ENCODE peak calls at places on chromosomes 11 and 22, in ten cellular contexts. One of them, this sample, is unnamed.

GRCh38 chr11:78809931-78810481 is 235.3 kb upstream of the NARS2 start:
- DNase-seq in adipocyte: peak; percentile 30
- DNase-seq in CD4-positive, alpha-beta memory T cell: no peak
- DNase-seq in IMR-90: peak; percentile 91
- DNase-seq in colonic mucosa: no peak
- DNase-seq in aorta: no peak
- DNase-seq in psoas muscle: no peak
- DNase-seq in GM23248: no peak
- DNase-seq in heart right ventricle: no peak
- DNase-seq in Peyer's patch: no peak
- DNase-seq in this sample: peak; percentile 48

GRCh38 chr11:62120001-62120400 is 3.8 kb upstream of the INCENP start:
- DNase-seq in colonic mucosa: no peak
- DNase-seq in heart right ventricle: no peak
- DNase-seq in IMR-90: no peak
- DNase-seq in CD4-positive, alpha-beta memory T cell: no peak
- DNase-seq in Peyer's patch: no peak
- DNase-seq in GM23248: no peak
- DNase-seq in psoas muscle: no peak
- DNase-seq in adipocyte: no peak
- DNase-seq in aorta: no peak
- DNase-seq in this sample: no peak

GRCh38 chr11:130653838-130654601 is 205.6 kb downstream of the ADAMTS15 start:
- DNase-seq in GM23248: peak; percentile 72
- DNase-seq in psoas muscle: peak; percentile 91
- DNase-seq in IMR-90: peak; percentile 40
- DNase-seq in Peyer's patch: no peak
- DNase-seq in CD4-positive, alpha-beta memory T cell: no peak
- DNase-seq in colonic mucosa: peak; percentile 61
- DNase-seq in heart right ventricle: peak; percentile 84
- DNase-seq in aorta: peak; percentile 90
- DNase-seq in adipocyte: peak; percentile 80
- DNase-seq in this sample: no peak

GRCh38 chr11:76184551-76184993 is 21.7 kb downstream of the WNT11 start:
- DNase-seq in CD4-positive, alpha-beta memory T cell: peak; percentile 30
- DNase-seq in GM23248: no peak
- DNase-seq in colonic mucosa: no peak
- DNase-seq in aorta: no peak
- DNase-seq in heart right ventricle: no peak
- DNase-seq in Peyer's patch: no peak
- DNase-seq in adipocyte: peak; percentile 60
- DNase-seq in psoas muscle: no peak
- DNase-seq in IMR-90: peak; percentile 15
- DNase-seq in this sample: no peak

GRCh38 chr11:13486926-13487660 is 8.7 kb downstream of the PTH start:
- DNase-seq in psoas muscle: no peak
- DNase-seq in CD4-positive, alpha-beta memory T cell: peak; percentile 72
- DNase-seq in IMR-90: no peak
- DNase-seq in heart right ventricle: peak; percentile 47
- DNase-seq in aorta: peak; percentile 71
- DNase-seq in colonic mucosa: peak; percentile 74
- DNase-seq in Peyer's patch: peak; percentile 72
- DNase-seq in GM23248: peak; percentile 67
- DNase-seq in adipocyte: peak; percentile 59
- DNase-seq in this sample: no peak

GRCh38 chr22:45946805-45947600 is 30.0 kb downstream of the WNT7B start:
- DNase-seq in aorta: no peak
- DNase-seq in colonic mucosa: no peak
- DNase-seq in CD4-positive, alpha-beta memory T cell: no peak
- DNase-seq in adipocyte: no peak
- DNase-seq in IMR-90: no peak
- DNase-seq in psoas muscle: no peak
- DNase-seq in heart right ventricle: no peak
- DNase-seq in GM23248: no peak
- DNase-seq in Peyer's patch: no peak
- DNase-seq in this sample: no peak

GRCh38 chr11:65293909-65294381 is 20.7 kb upstream of the CDC42EP2 start:
- DNase-seq in GM23248: no peak
- DNase-seq in IMR-90: no peak
- DNase-seq in CD4-positive, alpha-beta memory T cell: no peak
- DNase-seq in colonic mucosa: no peak
- DNase-seq in aorta: no peak
- DNase-seq in Peyer's patch: no peak
- DNase-seq in adipocyte: no peak
- DNase-seq in heart right ventricle: peak; percentile 67
- DNase-seq in psoas muscle: peak; percentile 68
- DNase-seq in this sample: no peak

GRCh38 chr11:120516461-120517389 is 5.2 kb downstream of the GRIK4 start:
- DNase-seq in adipocyte: no peak
- DNase-seq in Peyer's patch: no peak
- DNase-seq in psoas muscle: peak; percentile 45
- DNase-seq in colonic mucosa: no peak
- DNase-seq in CD4-positive, alpha-beta memory T cell: no peak
- DNase-seq in heart right ventricle: no peak
- DNase-seq in GM23248: peak; percentile 40
- DNase-seq in IMR-90: no peak
- DNase-seq in aorta: no peak
- DNase-seq in this sample: no peak

GRCh38 chr22:23838686-23839468 is at the start of gene DERL3:
- DNase-seq in Peyer's patch: peak; percentile 99
- DNase-seq in colonic mucosa: peak; percentile 100
- DNase-seq in aorta: peak; percentile 100
- DNase-seq in psoas muscle: peak; percentile 98
- DNase-seq in adipocyte: peak; percentile 97
- DNase-seq in heart right ventricle: peak; percentile 97
- DNase-seq in CD4-positive, alpha-beta memory T cell: peak; percentile 96
- DNase-seq in IMR-90: peak; percentile 93
- DNase-seq in GM23248: peak; percentile 94
- DNase-seq in this sample: no peak

GRCh38 chr22:29129644-29130201 is 56.9 kb downstream of the KREMEN1 start:
- DNase-seq in CD4-positive, alpha-beta memory T cell: no peak
- DNase-seq in colonic mucosa: no peak
- DNase-seq in adipocyte: no peak
- DNase-seq in GM23248: peak; percentile 57
- DNase-seq in heart right ventricle: peak; percentile 44
- DNase-seq in psoas muscle: peak; percentile 61
- DNase-seq in Peyer's patch: no peak
- DNase-seq in aorta: no peak
- DNase-seq in IMR-90: no peak
- DNase-seq in this sample: no peak

GRCh38 chr22:28930357-28931007 is 47.1 kb downstream of the ZNRF3 start:
- DNase-seq in adipocyte: no peak
- DNase-seq in heart right ventricle: no peak
- DNase-seq in CD4-positive, alpha-beta memory T cell: no peak
- DNase-seq in psoas muscle: no peak
- DNase-seq in Peyer's patch: no peak
- DNase-seq in IMR-90: peak; percentile 21
- DNase-seq in colonic mucosa: no peak
- DNase-seq in GM23248: no peak
- DNase-seq in aorta: no peak
- DNase-seq in this sample: no peak

GRCh38 chr22:35601743-35602633 is 15.1 kb downstream of the MB start:
- DNase-seq in IMR-90: peak; percentile 72
- DNase-seq in CD4-positive, alpha-beta memory T cell: no peak
- DNase-seq in aorta: peak; percentile 75
- DNase-seq in adipocyte: peak; percentile 69
- DNase-seq in colonic mucosa: no peak
- DNase-seq in heart right ventricle: no peak
- DNase-seq in Peyer's patch: no peak
- DNase-seq in GM23248: peak; percentile 89
- DNase-seq in psoas muscle: peak; percentile 83
- DNase-seq in this sample: no peak

GRCh38 chr11:111574373-111575230 is 27.6 kb upstream of the SIK2 start:
- DNase-seq in CD4-positive, alpha-beta memory T cell: no peak
- DNase-seq in adipocyte: no peak
- DNase-seq in GM23248: no peak
- DNase-seq in Peyer's patch: no peak
- DNase-seq in heart right ventricle: no peak
- DNase-seq in IMR-90: no peak
- DNase-seq in psoas muscle: no peak
- DNase-seq in colonic mucosa: no peak
- DNase-seq in aorta: no peak
- DNase-seq in this sample: no peak

GRCh38 chr22:48722661-48723060 is 1105.0 kb downstream of the BRD1 start:
- DNase-seq in IMR-90: no peak
- DNase-seq in psoas muscle: no peak
- DNase-seq in heart right ventricle: no peak
- DNase-seq in adipocyte: no peak
- DNase-seq in aorta: peak; percentile 17
- DNase-seq in GM23248: no peak
- DNase-seq in CD4-positive, alpha-beta memory T cell: no peak
- DNase-seq in colonic mucosa: no peak
- DNase-seq in Peyer's patch: no peak
- DNase-seq in this sample: no peak

GRCh38 chr22:46653596-46653995 is 33.4 kb downstream of the GRAMD4 start:
- DNase-seq in Peyer's patch: no peak
- DNase-seq in psoas muscle: no peak
- DNase-seq in GM23248: no peak
- DNase-seq in adipocyte: no peak
- DNase-seq in heart right ventricle: no peak
- DNase-seq in colonic mucosa: no peak
- DNase-seq in IMR-90: no peak
- DNase-seq in aorta: no peak
- DNase-seq in CD4-positive, alpha-beta memory T cell: no peak
- DNase-seq in this sample: no peak

GRCh38 chr11:77207618-77208313 is 79.7 kb downstream of the MYO7A start:
- DNase-seq in psoas muscle: peak; percentile 52
- DNase-seq in heart right ventricle: no peak
- DNase-seq in adipocyte: no peak
- DNase-seq in aorta: peak; percentile 29
- DNase-seq in CD4-positive, alpha-beta memory T cell: no peak
- DNase-seq in IMR-90: no peak
- DNase-seq in colonic mucosa: no peak
- DNase-seq in GM23248: no peak
- DNase-seq in Peyer's patch: no peak
- DNase-seq in this sample: no peak

DNA sequence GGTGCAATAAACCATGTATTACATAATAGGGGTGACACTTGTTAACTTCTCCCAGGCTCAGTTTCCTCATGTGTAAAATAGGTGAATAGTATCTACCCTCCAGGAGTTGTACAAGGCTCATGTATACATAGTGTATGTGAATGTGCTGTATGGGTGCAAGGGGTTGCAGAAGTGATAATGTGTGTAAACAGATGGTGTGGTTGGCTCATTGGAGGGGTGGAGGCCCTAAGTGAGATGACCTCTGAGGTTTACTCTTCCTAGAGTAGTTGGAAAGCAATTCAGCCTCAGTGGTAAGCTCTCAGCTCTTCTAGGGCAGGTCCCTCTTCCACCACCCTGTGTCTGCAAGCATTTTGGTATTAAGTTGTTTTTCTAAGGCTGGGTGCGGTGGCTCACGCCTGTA is 102.4 kb downstream of the PTPRJ start:
- DNase-seq in adipocyte: no peak
- DNase-seq in psoas muscle: no peak
- DNase-seq in IMR-90: no peak
- DNase-seq in GM23248: no peak
- DNase-seq in CD4-positive, alpha-beta memory T cell: no peak
- DNase-seq in heart right ventricle: no peak
- DNase-seq in colonic mucosa: no peak
- DNase-seq in Peyer's patch: no peak
- DNase-seq in aorta: no peak
- DNase-seq in this sample: no peak
- H3K4me1 ChIP-seq in adipocyte: peaks cover 35% of the 10 kb centered on the region
- H3K4me1 ChIP-seq in psoas muscle: peaks cover 23% of the 10 kb centered on the region
- H3K4me1 ChIP-seq in IMR-90: peaks cover 2% of the 10 kb centered on the region
- H3K4me1 ChIP-seq in GM23248: peaks cover 14% of the 10 kb centered on the region
- H3K4me1 ChIP-seq in CD4-positive, alpha-beta memory T cell: peaks cover 9% of the 10 kb centered on the region
- H3K4me1 ChIP-seq in heart right ventricle: peaks cover 30% of the 10 kb centered on the region
- H3K4me1 ChIP-seq in colonic mucosa: peaks cover 2% of the 10 kb centered on the region
- H3K4me1 ChIP-seq in Peyer's patch: no peaks in the 10 kb centered on the region
- H3K4me1 ChIP-seq in aorta: peaks cover 3% of the 10 kb centered on the region
- H3K4me1 ChIP-seq in this sample: peaks cover 38% of the 10 kb centered on the region

DNA sequence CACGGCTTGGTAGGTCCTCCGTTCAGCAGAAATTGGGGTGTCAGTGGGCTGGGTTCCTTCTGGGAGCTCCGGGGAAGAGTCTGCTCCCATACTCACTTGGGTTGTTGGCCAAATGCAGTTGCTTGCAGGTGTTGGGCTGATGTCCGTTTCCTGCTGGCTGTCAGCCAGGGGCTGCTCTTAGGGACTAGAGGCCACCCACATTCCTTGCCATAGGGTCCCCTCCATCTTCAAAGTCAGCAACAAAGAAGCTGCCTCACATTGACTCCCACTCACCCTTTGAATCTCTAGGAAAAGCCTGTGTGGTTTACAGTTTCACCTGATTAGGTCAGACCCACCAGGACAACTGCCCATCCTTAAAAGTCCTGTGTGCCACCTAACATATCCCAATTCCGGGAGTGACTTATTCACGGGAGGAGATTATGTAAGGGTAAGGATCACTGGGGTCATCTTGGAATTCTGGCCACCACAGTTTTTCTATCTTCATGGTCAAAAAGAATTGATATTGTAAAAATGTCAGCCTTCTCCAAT is 43.0 kb downstream of the TPCN2 start:
- DNase-seq in heart right ventricle: no peak
- DNase-seq in adipocyte: no peak
- DNase-seq in colonic mucosa: no peak
- DNase-seq in IMR-90: no peak
- DNase-seq in psoas muscle: no peak
- DNase-seq in aorta: no peak
- DNase-seq in GM23248: no peak
- DNase-seq in CD4-positive, alpha-beta memory T cell: no peak
- DNase-seq in Peyer's patch: no peak
- DNase-seq in this sample: no peak
- H3K36me3 ChIP-seq in heart right ventricle: peaks cover 41% of the 10 kb centered on the region
- H3K36me3 ChIP-seq in adipocyte: no peaks in the 10 kb centered on the region
- H3K36me3 ChIP-seq in colonic mucosa: no peaks in the 10 kb centered on the region
- H3K36me3 ChIP-seq in IMR-90: peaks cover 16% of the 10 kb centered on the region
- H3K36me3 ChIP-seq in psoas muscle: peaks cover 34% of the 10 kb centered on the region
- H3K36me3 ChIP-seq in aorta: no peaks in the 10 kb centered on the region
- H3K36me3 ChIP-seq in GM23248: peaks cover 15% of the 10 kb centered on the region
- H3K36me3 ChIP-seq in CD4-positive, alpha-beta memory T cell: peaks cover 5% of the 10 kb centered on the region
- H3K36me3 ChIP-seq in Peyer's patch: peaks cover 38% of the 10 kb centered on the region
- H3K36me3 ChIP-seq in this sample: peaks cover 37% of the 10 kb centered on the region

GRCh38 chr22:30301995-30302809 is 12.9 kb upstream of the CASTOR1 start:
- DNase-seq in CD4-positive, alpha-beta memory T cell: peak; percentile 27
- DNase-seq in adipocyte: peak; percentile 92
- DNase-seq in psoas muscle: peak; percentile 70
- DNase-seq in GM23248: peak; percentile 82
- DNase-seq in colonic mucosa: peak; percentile 74
- DNase-seq in IMR-90: peak; percentile 59
- DNase-seq in Peyer's patch: no peak
- DNase-seq in heart right ventricle: peak; percentile 24
- DNase-seq in aorta: peak; percentile 87
- DNase-seq in this sample: no peak
- H3K4me1 ChIP-seq in CD4-positive, alpha-beta memory T cell: peaks cover 92% of the 10 kb centered on the region
- H3K4me1 ChIP-seq in adipocyte: peaks cover 62% of the 10 kb centered on the region
- H3K4me1 ChIP-seq in psoas muscle: peaks cover 13% of the 10 kb centered on the region
- H3K4me1 ChIP-seq in GM23248: peaks cover 33% of the 10 kb centered on the region
- H3K4me1 ChIP-seq in colonic mucosa: peaks cover 45% of the 10 kb centered on the region
- H3K4me1 ChIP-seq in IMR-90: peaks cover 13% of the 10 kb centered on the region
- H3K4me1 ChIP-seq in Peyer's patch: peaks cover 10% of the 10 kb centered on the region
- H3K4me1 ChIP-seq in heart right ventricle: peaks cover 92% of the 10 kb centered on the region
- H3K4me1 ChIP-seq in aorta: no peaks in the 10 kb centered on the region
- H3K4me1 ChIP-seq in this sample: peaks cover 12% of the 10 kb centered on the region

DNA sequence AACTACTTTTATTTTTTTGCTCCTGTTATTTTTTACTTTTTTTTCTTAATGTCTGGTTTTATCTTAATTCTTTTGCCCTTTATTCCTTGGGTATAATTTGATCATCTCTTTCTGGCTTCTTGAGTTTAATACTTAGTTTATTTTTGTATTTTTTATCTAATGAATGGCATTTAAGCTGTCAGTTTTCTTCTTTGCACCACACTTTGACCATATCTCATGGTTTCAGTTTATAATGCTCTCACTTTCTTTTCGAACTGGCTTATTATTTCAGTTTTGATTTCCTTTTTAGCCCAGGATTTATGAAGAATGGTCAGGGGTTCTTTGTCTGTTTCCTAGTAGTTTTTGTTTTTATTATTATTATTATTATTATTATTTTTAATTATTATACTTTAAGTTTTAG is 48.3 kb downstream of the QSER1 start:
- DNase-seq in Peyer's patch: no peak
- DNase-seq in CD4-positive, alpha-beta memory T cell: no peak
- DNase-seq in heart right ventricle: no peak
- DNase-seq in psoas muscle: no peak
- DNase-seq in GM23248: no peak
- DNase-seq in aorta: no peak
- DNase-seq in adipocyte: no peak
- DNase-seq in IMR-90: no peak
- DNase-seq in colonic mucosa: no peak
- DNase-seq in this sample: no peak
- H3K36me3 ChIP-seq in Peyer's patch: no peaks in the 10 kb centered on the region
- H3K36me3 ChIP-seq in CD4-positive, alpha-beta memory T cell: peaks cover 3% of the 10 kb centered on the region
- H3K36me3 ChIP-seq in heart right ventricle: peaks cover 24% of the 10 kb centered on the region
- H3K36me3 ChIP-seq in psoas muscle: peaks cover 26% of the 10 kb centered on the region
- H3K36me3 ChIP-seq in GM23248: peaks cover 3% of the 10 kb centered on the region
- H3K36me3 ChIP-seq in aorta: no peaks in the 10 kb centered on the region
- H3K36me3 ChIP-seq in adipocyte: peaks cover 7% of the 10 kb centered on the region
- H3K36me3 ChIP-seq in IMR-90: peaks cover 4% of the 10 kb centered on the region
- H3K36me3 ChIP-seq in colonic mucosa: no peaks in the 10 kb centered on the region
- H3K36me3 ChIP-seq in this sample: peaks cover 26% of the 10 kb centered on the region

This sample was measured in SJSA1.